ENCODE peak calls at places on chromosomes 5 and 9, in seven cellular contexts. Y, O, U, S, M, L and Z are unnamed samples.

GRCh38 chr9:91214086-91214485 is 147.6 kb downstream of the AUH start:
- DNase-seq in Y (peak), O (no peak), U (no peak), S (no peak), M (no peak), L (no peak), Z (no peak)

GRCh38 chr5:151717390-151717789 is 30.7 kb upstream of the SPARC start:
- DNase-seq in Y (no peak), O (no peak), U (no peak), S (no peak), M (no peak), L (no peak), Z (no peak)

GRCh38 chr5:143920772-143921171 is 108.8 kb downstream of the HMHB1 start:
- DNase-seq in Y (peak), O (no peak), U (no peak), S (no peak), M (no peak), L (no peak), Z (no peak)

GRCh38 chr5:56480305-56481146 is 247.4 kb upstream of the ANKRD55 start:
- DNase-seq in Y (peak), O (peak), U (no peak), S (peak), M (peak), L (no peak), Z (peak)

GRCh38 chr9:88237454-88238280 is 99.4 kb upstream of the SPATA31C2 start:
- DNase-seq in Y (no peak), O (no peak), U (no peak), S (no peak), M (no peak), L (no peak), Z (no peak)

GRCh38 chr5:142901476-142902187 is 131.5 kb downstream of the ARHGAP26 start:
- DNase-seq in Y (no peak), O (no peak), U (no peak), S (no peak), M (no peak), L (no peak), Z (no peak)

GRCh38 chr9:89494199-89494598 is 3.7 kb downstream of the SEMA4D start:
- DNase-seq in Y (no peak), O (no peak), U (no peak), S (peak), M (no peak), L (no peak), Z (no peak)

GRCh38 chr9:128293091-128293490 is 17.0 kb downstream of the SWI5 start:
- DNase-seq in Y (no peak), O (no peak), U (no peak), S (no peak), M (no peak), L (no peak), Z (no peak)

GRCh38 chr5:69129413-69129812 is 35.6 kb downstream of the SLC30A5 start:
- DNase-seq in Y (peak), O (no peak), U (no peak), S (no peak), M (no peak), L (peak), Z (no peak)

GRCh38 chr5:172714491-172715420 is 56.2 kb downstream of the DUSP1 start:
- DNase-seq in Y (peak), O (peak), U (no peak), S (peak), M (peak), L (peak), Z (peak)

GRCh38 chr9:17531642-17532254 is 47.1 kb upstream of the SH3GL2 start:
- DNase-seq in Y (peak), O (no peak), U (no peak), S (peak), M (peak), L (peak), Z (no peak)

GRCh38 chr9:13457795-13458194 is 178.3 kb upstream of the MPDZ start:
- DNase-seq in Y (no peak), O (no peak), U (no peak), S (no peak), M (no peak), L (no peak), Z (no peak)

GRCh38 chr5:177141496-177141895 is 7.9 kb downstream of the NSD1 start:
- DNase-seq in Y (no peak), O (no peak), U (no peak), S (no peak), M (no peak), L (no peak), Z (no peak)

GRCh38 chr5:150303070-150303595 is 428 bp upstream of the ARSI start:
- DNase-seq in Y (peak), O (no peak), U (no peak), S (no peak), M (no peak), L (no peak), Z (no peak)

GRCh38 chr9:115132648-115133047 is 14.7 kb upstream of the TNC start:
- DNase-seq in Y (peak), O (no peak), U (no peak), S (no peak), M (no peak), L (no peak), Z (no peak)

GRCh38 chr9:13863112-13863511 is 450.8 kb downstream of the NFIB start:
- DNase-seq in Y (peak), O (no peak), U (no peak), S (no peak), M (peak), L (no peak), Z (no peak)

GRCh38 chr9:650362-650761 is 191.1 kb upstream of the DMRT1 start:
- DNase-seq in Y (peak), O (no peak), U (no peak), S (no peak), M (no peak), L (no peak), Z (no peak)

GRCh38 chr5:36168737-36169136 is 16.8 kb downstream of the SKP2 start:
- DNase-seq in Y (no peak), O (no peak), U (no peak), S (no peak), M (no peak), L (no peak), Z (no peak)

GRCh38 chr5:153952057-153952456 is 86.7 kb downstream of the FAM114A2 start:
- DNase-seq in Y (no peak), O (no peak), U (no peak), S (no peak), M (no peak), L (no peak), Z (no peak)

GRCh38 chr9:131676431-131676972 is 63.4 kb downstream of the RAPGEF1 start:
- DNase-seq in Y (no peak), O (peak), U (peak), S (no peak), M (peak), L (no peak), Z (no peak)

GRCh38 chr9:131677445-131678180 is 62.3 kb downstream of the RAPGEF1 start:
- DNase-seq in Y (peak), O (peak), U (peak), S (no peak), M (peak), L (no peak), Z (no peak)

GRCh38 chr9:131679261-131680020 is 60.4 kb downstream of the RAPGEF1 start:
- DNase-seq in Y (no peak), O (no peak), U (peak), S (no peak), M (no peak), L (no peak), Z (no peak)

GRCh38 chr9:131677051-131677444 is 62.8 kb downstream of the RAPGEF1 start:
- DNase-seq in Y (peak), O (no peak), U (no peak), S (no peak), M (no peak), L (no peak), Z (no peak)

DNA sequence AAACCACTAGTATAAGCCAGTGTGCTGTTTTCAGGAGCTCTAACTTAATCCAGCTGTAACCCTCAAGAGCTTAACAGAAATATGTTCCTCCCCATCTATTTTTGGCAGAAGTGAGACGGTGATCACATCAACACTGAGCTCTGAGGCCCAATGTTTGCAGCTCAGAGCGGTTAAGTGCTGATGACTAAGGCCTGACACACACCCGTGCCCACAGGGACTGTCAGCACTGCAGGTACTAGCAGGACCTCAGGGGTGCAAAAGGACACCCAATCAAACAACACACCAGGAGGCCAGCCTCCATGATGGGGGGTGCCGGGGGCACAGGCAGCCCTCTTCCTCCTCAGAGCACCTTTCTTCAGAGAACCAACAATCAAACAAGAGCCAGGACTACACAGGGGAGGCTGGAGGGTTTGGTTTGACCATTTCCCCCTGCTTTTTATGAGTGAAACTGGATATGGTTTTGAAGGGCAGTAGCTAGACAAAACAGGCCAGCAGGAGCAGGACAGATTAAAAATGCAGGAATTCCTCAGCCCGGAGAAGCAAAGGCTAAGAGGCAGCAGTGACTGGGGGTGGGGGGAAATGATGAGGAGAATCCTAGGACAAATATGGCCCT is 61.3 kb downstream of the RAPGEF1 start:
- DNase-seq in Y (peak), O (peak), U (peak), S (peak), M (peak), L (peak), Z (peak)
- H3K4me3 ChIP-seq in Y (no peak), O (no peak), U (no peak), S (no peak), M (no peak), L (no peak), Z (no peak)

GRCh38 chr5:31413030-31413812 is 118.7 kb downstream of the DROSHA start:
- DNase-seq in Y (no peak), O (no peak), U (no peak), S (no peak), M (no peak), L (no peak), Z (no peak)
- H3K27ac ChIP-seq in Y (no peak), O (no peak), U (no peak), S (no peak), M (no peak), L (no peak), Z (no peak)

GRCh38 chr5:87413116-87413645 is 451 bp upstream of the CCNH start:
- DNase-seq in Y (no peak), O (no peak), U (no peak), S (no peak), M (no peak), L (no peak), Z (no peak)
- TF ChIP-seq POLR2A in Y (no peak), O (no peak), U (no peak), S (no peak), M (no peak), L (no peak), Z (no peak)

GRCh38 chr5:43193952-43194321 is 1.9 kb downstream of the NIM1K start:
- DNase-seq in Y (no peak), O (no peak), U (no peak), S (no peak), M (no peak), L (no peak), Z (no peak)
- H3K4me3 ChIP-seq in Y (no peak), O (no peak), U (peak), S (peak), M (no peak), L (peak), Z (no peak)

DNA sequence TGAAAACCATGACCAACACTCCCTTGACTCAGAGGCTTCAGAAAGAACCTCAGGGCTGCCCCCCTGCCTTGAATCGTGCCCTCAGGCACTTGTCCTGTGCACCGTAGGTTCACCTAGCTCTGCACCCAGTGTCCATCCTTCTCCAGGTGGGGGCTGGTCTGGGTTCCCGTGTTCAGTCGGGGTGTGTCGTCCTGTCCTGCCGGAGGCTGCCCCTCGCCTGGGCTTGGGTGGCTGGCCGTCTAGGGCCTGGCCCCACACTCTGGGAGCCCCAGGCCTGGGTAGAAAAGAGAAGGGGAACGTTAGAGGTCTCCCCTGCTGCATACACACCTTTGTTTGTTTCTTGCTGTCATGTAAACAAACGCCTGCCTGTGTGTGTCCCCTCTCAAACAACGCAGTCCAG is 29.3 kb downstream of the CATSPER3 start:
- DNase-seq in Y (no peak), O (no peak), U (no peak), S (no peak), M (no peak), L (no peak), Z (no peak)
- H3K27ac ChIP-seq in Y (no peak), O (no peak), U (no peak), S (no peak), M (no peak), L (no peak), Z (no peak)

GRCh38 chr9:136411358-136411757 is 900 bp downstream of the PMPCA start:
- DNase-seq in Y (no peak), O (no peak), U (no peak), S (no peak), M (no peak), L (no peak), Z (no peak)
- TF ChIP-seq POLR2A in Y (no peak), O (no peak), U (no peak), S (no peak), M (no peak), L (no peak), Z (no peak)

DNA sequence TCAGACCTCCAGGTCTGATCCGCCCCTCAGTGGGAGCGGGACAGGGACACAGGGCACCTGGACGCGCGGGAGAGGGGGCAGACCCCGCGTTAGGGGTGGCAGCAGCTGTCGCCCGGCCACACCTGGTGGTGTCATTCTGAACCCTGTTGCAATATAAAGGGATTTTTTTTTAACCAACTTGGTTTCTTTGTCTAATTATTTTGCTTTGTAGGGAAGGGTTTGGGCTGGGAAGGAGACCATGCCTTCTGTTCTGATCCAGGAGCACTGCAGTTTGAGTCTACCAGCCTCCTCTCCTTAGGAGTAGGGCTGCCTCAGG is 10.9 kb upstream of the ASS1 start:
- DNase-seq in Y (no peak), O (no peak), U (no peak), S (no peak), M (no peak), L (no peak), Z (no peak)
- H3K4me3 ChIP-seq in Y (no peak), O (peak), U (peak), S (no peak), M (no peak), L (peak), Z (peak)

GRCh38 chr5:140312791-140313189 is 9.9 kb upstream of the PFDN1 start:
- DNase-seq in Y (no peak), O (no peak), U (no peak), S (no peak), M (no peak), L (no peak), Z (no peak)
- H3K27ac ChIP-seq in Y (peak), O (peak), U (peak), S (peak), M (peak), L (peak), Z (no peak)

DNA sequence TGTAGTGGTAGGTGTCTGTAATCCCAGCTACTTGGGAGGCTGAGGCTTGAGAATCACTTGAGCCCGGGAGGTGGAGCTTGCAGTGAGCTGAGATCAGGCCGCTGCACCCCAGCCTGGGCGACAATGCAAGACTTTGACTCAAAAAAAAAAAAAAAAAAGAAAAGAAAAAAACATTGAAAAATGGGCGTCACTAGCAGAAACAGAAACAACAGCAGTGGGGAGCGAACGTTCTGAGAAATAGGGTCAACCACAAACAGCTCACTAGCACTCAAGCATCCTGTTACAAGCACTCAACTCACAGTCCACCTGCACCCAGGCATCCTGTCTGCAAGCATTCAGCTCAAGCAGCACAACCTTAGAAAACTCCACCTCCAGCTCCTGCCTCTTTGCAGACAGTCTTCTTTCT is 17.2 kb downstream of the TRIM14 start:
- DNase-seq in Y (peak), O (peak), U (no peak), S (peak), M (peak), L (no peak), Z (peak)
- TF ChIP-seq POLR2A in Y (no peak), O (peak), U (peak), S (no peak), M (peak), L (no peak), Z (no peak)

GRCh38 chr5:108930107-108930506 is 182.4 kb downstream of the FER start:
- DNase-seq in Y (no peak), O (no peak), U (no peak), S (no peak), M (no peak), L (no peak), Z (no peak)

GRCh38 chr5:108925073-108925472 is 177.4 kb downstream of the FER start:
- DNase-seq in Y (no peak), O (no peak), U (no peak), S (no peak), M (no peak), L (no peak), Z (no peak)

GRCh38 chr5:108919591-108920326 is 172.1 kb downstream of the FER start:
- DNase-seq in Y (no peak), O (no peak), U (no peak), S (no peak), M (no peak), L (no peak), Z (no peak)

GRCh38 chr5:108924457-108924961 is 176.8 kb downstream of the FER start:
- DNase-seq in Y (no peak), O (no peak), U (no peak), S (no peak), M (no peak), L (peak), Z (no peak)
- H3K4me3 ChIP-seq in Y (no peak), O (no peak), U (no peak), S (no peak), M (no peak), L (no peak), Z (no peak)